ENCODE peak calls at places on chromosomes 1 and 21, in nine cellular contexts. One of them, this sample, is unnamed. For H3K36me3, the result is how much of the 10 kb centered on the place peaks cover.

GRCh38 chr1:8061673-8062386 is 35.7 kb upstream of the ERRFI1 start:
- DNase-seq in H1: no peak
- DNase-seq in sigmoid colon: no peak
- DNase-seq in uterus: no peak
- DNase-seq in mucosa of descending colon: no peak
- DNase-seq in psoas muscle: no peak
- DNase-seq in fibroblast of lung: peak
- DNase-seq in kidney: no peak
- DNase-seq in ascending aorta: no peak
- DNase-seq in this sample: no peak

GRCh38 chr1:1144122-1144842 is 28.4 kb upstream of the C1orf159 start:
- DNase-seq in mucosa of descending colon: peak
- DNase-seq in kidney: peak
- DNase-seq in uterus: no peak
- DNase-seq in H1: no peak
- DNase-seq in psoas muscle: no peak
- DNase-seq in sigmoid colon: no peak
- DNase-seq in ascending aorta: no peak
- DNase-seq in fibroblast of lung: no peak
- DNase-seq in this sample: peak

GRCh38 chr1:154938604-154939399 is 2.3 kb upstream of the PMVK start:
- DNase-seq in H1: no peak
- DNase-seq in psoas muscle: no peak
- DNase-seq in sigmoid colon: no peak
- DNase-seq in kidney: peak
- DNase-seq in fibroblast of lung: no peak
- DNase-seq in uterus: no peak
- DNase-seq in ascending aorta: no peak
- DNase-seq in mucosa of descending colon: no peak
- DNase-seq in this sample: no peak

GRCh38 chr21:44299458-44300261 is at the start of gene PFKL:
- DNase-seq in ascending aorta: no peak
- DNase-seq in kidney: peak
- DNase-seq in sigmoid colon: peak
- DNase-seq in fibroblast of lung: peak
- DNase-seq in uterus: peak
- DNase-seq in mucosa of descending colon: peak
- DNase-seq in H1: peak
- DNase-seq in psoas muscle: peak
- DNase-seq in this sample: peak

GRCh38 chr1:201912832-201913231 is 24.1 kb downstream of the SHISA4 start:
- DNase-seq in psoas muscle: no peak
- DNase-seq in uterus: peak
- DNase-seq in kidney: no peak
- DNase-seq in ascending aorta: no peak
- DNase-seq in sigmoid colon: peak
- DNase-seq in mucosa of descending colon: no peak
- DNase-seq in H1: no peak
- DNase-seq in fibroblast of lung: peak
- DNase-seq in this sample: no peak

GRCh38 chr1:214228976-214229375 is 52.0 kb upstream of the SMYD2 start:
- DNase-seq in mucosa of descending colon: no peak
- DNase-seq in uterus: no peak
- DNase-seq in sigmoid colon: no peak
- DNase-seq in H1: no peak
- DNase-seq in kidney: no peak
- DNase-seq in fibroblast of lung: no peak
- DNase-seq in ascending aorta: no peak
- DNase-seq in psoas muscle: peak
- DNase-seq in this sample: no peak

GRCh38 chr1:9371391-9371935 is 78.8 kb downstream of the SPSB1 start:
- DNase-seq in ascending aorta: peak
- DNase-seq in sigmoid colon: peak
- DNase-seq in fibroblast of lung: peak
- DNase-seq in kidney: no peak
- DNase-seq in mucosa of descending colon: no peak
- DNase-seq in psoas muscle: peak
- DNase-seq in H1: no peak
- DNase-seq in uterus: peak
- DNase-seq in this sample: no peak

GRCh38 chr1:89472886-89473285 is 51.7 kb upstream of the LRRC8B start:
- DNase-seq in fibroblast of lung: no peak
- DNase-seq in sigmoid colon: no peak
- DNase-seq in ascending aorta: no peak
- DNase-seq in H1: no peak
- DNase-seq in psoas muscle: no peak
- DNase-seq in kidney: no peak
- DNase-seq in uterus: no peak
- DNase-seq in mucosa of descending colon: no peak
- DNase-seq in this sample: no peak

GRCh38 chr1:151868404-151868980 is 15.0 kb upstream of the THEM5 start:
- DNase-seq in fibroblast of lung: no peak
- DNase-seq in kidney: no peak
- DNase-seq in mucosa of descending colon: no peak
- DNase-seq in sigmoid colon: no peak
- DNase-seq in H1: no peak
- DNase-seq in uterus: no peak
- DNase-seq in ascending aorta: no peak
- DNase-seq in psoas muscle: no peak
- DNase-seq in this sample: no peak

GRCh38 chr1:186828612-186829542 is at the start of gene PLA2G4A:
- DNase-seq in kidney: no peak
- DNase-seq in mucosa of descending colon: peak
- DNase-seq in ascending aorta: no peak
- DNase-seq in H1: no peak
- DNase-seq in psoas muscle: peak
- DNase-seq in uterus: peak
- DNase-seq in fibroblast of lung: peak
- DNase-seq in sigmoid colon: peak
- DNase-seq in this sample: peak

GRCh38 chr1:20932437-20932977 is 145.4 kb upstream of the HP1BP3 start:
- DNase-seq in uterus: no peak
- DNase-seq in sigmoid colon: no peak
- DNase-seq in fibroblast of lung: no peak
- DNase-seq in mucosa of descending colon: no peak
- DNase-seq in ascending aorta: no peak
- DNase-seq in H1: no peak
- DNase-seq in kidney: no peak
- DNase-seq in psoas muscle: no peak
- DNase-seq in this sample: no peak

GRCh38 chr1:244349103-244349531 is 102.6 kb downstream of the ADSS2 start:
- DNase-seq in fibroblast of lung: peak
- DNase-seq in mucosa of descending colon: no peak
- DNase-seq in psoas muscle: peak
- DNase-seq in H1: no peak
- DNase-seq in ascending aorta: no peak
- DNase-seq in sigmoid colon: peak
- DNase-seq in uterus: peak
- DNase-seq in kidney: no peak
- DNase-seq in this sample: no peak

GRCh38 chr1:46131093-46131492 is 1.3 kb downstream of the PIK3R3 start:
- DNase-seq in ascending aorta: no peak
- DNase-seq in sigmoid colon: no peak
- DNase-seq in fibroblast of lung: no peak
- DNase-seq in kidney: no peak
- DNase-seq in H1: no peak
- DNase-seq in psoas muscle: no peak
- DNase-seq in mucosa of descending colon: no peak
- DNase-seq in uterus: no peak
- DNase-seq in this sample: no peak

GRCh38 chr1:224541072-224541790 is 74.9 kb upstream of the CNIH3 start:
- DNase-seq in mucosa of descending colon: no peak
- DNase-seq in sigmoid colon: no peak
- DNase-seq in H1: no peak
- DNase-seq in psoas muscle: no peak
- DNase-seq in uterus: no peak
- DNase-seq in fibroblast of lung: no peak
- DNase-seq in kidney: no peak
- DNase-seq in ascending aorta: no peak
- DNase-seq in this sample: no peak

GRCh38 chr1:6148497-6149241 is 31.5 kb downstream of the CHD5 start:
- DNase-seq in ascending aorta: no peak
- DNase-seq in sigmoid colon: no peak
- DNase-seq in psoas muscle: peak
- DNase-seq in uterus: no peak
- DNase-seq in H1: peak
- DNase-seq in kidney: no peak
- DNase-seq in fibroblast of lung: no peak
- DNase-seq in mucosa of descending colon: peak
- DNase-seq in this sample: peak

DNA sequence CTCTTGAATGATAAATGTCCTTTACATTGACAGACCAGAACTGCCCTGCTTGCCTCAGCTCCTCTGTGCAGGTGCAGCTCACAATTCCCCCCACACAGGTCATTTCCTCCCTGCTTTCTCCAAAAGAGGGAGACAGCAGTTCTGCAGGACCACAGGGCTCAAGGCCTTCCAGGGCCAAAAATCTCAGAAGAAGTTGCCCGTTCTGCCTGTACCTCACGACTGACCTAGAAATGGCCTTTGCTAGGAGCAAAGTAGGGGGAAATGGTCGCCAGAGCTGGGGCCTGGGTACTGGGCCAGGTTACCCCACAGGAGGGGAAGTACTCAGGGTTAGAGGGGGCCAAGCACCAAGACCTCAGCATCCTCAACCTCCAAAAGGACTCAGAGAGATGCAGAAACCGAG is 11.1 kb downstream of the RNU1-2 start:
- DNase-seq in ascending aorta: no peak
- DNase-seq in mucosa of descending colon: no peak
- DNase-seq in psoas muscle: no peak
- DNase-seq in uterus: peak
- DNase-seq in sigmoid colon: no peak
- DNase-seq in H1: no peak
- DNase-seq in kidney: peak
- DNase-seq in fibroblast of lung: no peak
- DNase-seq in this sample: no peak
- H3K4me3 ChIP-seq in ascending aorta: no peak
- H3K4me3 ChIP-seq in mucosa of descending colon: no peak
- H3K4me3 ChIP-seq in psoas muscle: no peak
- H3K4me3 ChIP-seq in uterus: no peak
- H3K4me3 ChIP-seq in sigmoid colon: no peak
- H3K4me3 ChIP-seq in H1: no peak
- H3K4me3 ChIP-seq in kidney: no peak
- H3K4me3 ChIP-seq in fibroblast of lung: no peak
- H3K4me3 ChIP-seq in this sample: no peak

DNA sequence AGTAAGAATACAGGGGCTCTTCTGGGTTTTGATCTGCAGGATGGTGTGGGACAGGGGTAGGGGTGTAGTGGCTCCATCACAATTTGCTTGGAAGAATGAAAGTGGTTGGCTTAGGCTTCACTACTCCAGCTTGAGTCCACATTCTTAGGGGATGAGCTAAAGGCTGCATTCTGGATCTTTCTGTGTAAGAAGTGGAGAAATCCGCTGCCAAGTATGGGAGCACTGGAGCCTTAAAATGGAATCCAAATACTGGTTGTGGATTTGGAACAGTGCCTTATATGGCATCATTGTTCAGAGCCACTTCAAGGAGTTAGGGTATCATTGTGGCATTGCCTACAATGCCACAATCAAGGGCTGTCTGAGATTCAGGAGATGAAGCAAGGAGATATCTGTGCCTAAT is 187.1 kb downstream of the LMO4 start:
- DNase-seq in sigmoid colon: no peak
- DNase-seq in uterus: no peak
- DNase-seq in ascending aorta: no peak
- DNase-seq in fibroblast of lung: peak
- DNase-seq in H1: no peak
- DNase-seq in mucosa of descending colon: no peak
- DNase-seq in kidney: no peak
- DNase-seq in psoas muscle: no peak
- DNase-seq in this sample: no peak
- TF ChIP-seq CTCF in sigmoid colon: no peak
- TF ChIP-seq CTCF in uterus: no peak
- TF ChIP-seq CTCF in ascending aorta: no peak
- TF ChIP-seq CTCF in fibroblast of lung: no peak
- TF ChIP-seq CTCF in H1: no peak
- TF ChIP-seq CTCF in mucosa of descending colon: no peak
- TF ChIP-seq CTCF in kidney: no peak
- TF ChIP-seq CTCF in psoas muscle: no peak
- TF ChIP-seq CTCF in this sample: no peak

DNA sequence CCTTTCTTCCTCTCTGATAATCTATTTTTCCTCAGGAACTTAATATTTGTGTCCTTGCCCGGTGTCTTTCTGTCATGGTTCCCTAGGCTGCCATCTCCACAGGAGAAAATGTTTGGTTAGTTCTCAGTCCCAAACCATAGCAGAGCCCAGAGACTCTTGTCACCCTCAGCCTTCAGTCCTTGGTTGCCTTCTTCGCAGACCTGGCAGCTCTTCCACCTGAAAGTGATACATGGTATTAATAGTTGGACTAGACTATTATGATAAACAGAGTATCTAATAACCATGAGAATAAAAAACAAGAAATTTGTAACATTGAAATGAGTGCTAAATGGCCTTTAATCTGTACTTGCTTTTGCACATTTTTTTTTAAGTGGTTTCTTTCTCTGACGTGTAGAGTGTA is 26.5 kb downstream of the PTBP2 start:
- DNase-seq in mucosa of descending colon: no peak
- DNase-seq in psoas muscle: no peak
- DNase-seq in H1: no peak
- DNase-seq in ascending aorta: no peak
- DNase-seq in fibroblast of lung: no peak
- DNase-seq in kidney: no peak
- DNase-seq in sigmoid colon: no peak
- DNase-seq in uterus: no peak
- DNase-seq in this sample: no peak
- H3K36me3 ChIP-seq in mucosa of descending colon: under half
- H3K36me3 ChIP-seq in psoas muscle: under half
- H3K36me3 ChIP-seq in H1: under half
- H3K36me3 ChIP-seq in ascending aorta: under half
- H3K36me3 ChIP-seq in fibroblast of lung: under half
- H3K36me3 ChIP-seq in kidney: under half
- H3K36me3 ChIP-seq in sigmoid colon: under half
- H3K36me3 ChIP-seq in uterus: under half
- H3K36me3 ChIP-seq in this sample: under half

GRCh38 chr1:53400761-53401379 is 58.3 kb upstream of the DMRTB1 start:
- DNase-seq in mucosa of descending colon: no peak
- DNase-seq in uterus: no peak
- DNase-seq in kidney: no peak
- DNase-seq in psoas muscle: no peak
- DNase-seq in ascending aorta: no peak
- DNase-seq in H1: no peak
- DNase-seq in fibroblast of lung: no peak
- DNase-seq in sigmoid colon: peak
- DNase-seq in this sample: no peak
- H3K4me3 ChIP-seq in mucosa of descending colon: no peak
- H3K4me3 ChIP-seq in uterus: no peak
- H3K4me3 ChIP-seq in kidney: no peak
- H3K4me3 ChIP-seq in psoas muscle: no peak
- H3K4me3 ChIP-seq in ascending aorta: no peak
- H3K4me3 ChIP-seq in H1: no peak
- H3K4me3 ChIP-seq in fibroblast of lung: no peak
- H3K4me3 ChIP-seq in sigmoid colon: no peak
- H3K4me3 ChIP-seq in this sample: no peak